ENCODE peak calls at places on chromosomes 3 and 15, in four cellular contexts. G is fibroblast of lung, A is neural progenitor cell, S is endothelial cell of umbilical vein. T is an unnamed sample.

GRCh38 chr15:44882499-44882968 is 74.0 kb upstream of the TERB2 start:
- DNase-seq in G (no peak), A (no peak), S (no peak), T (no peak)

GRCh38 chr3:174424656-174425055 is 434.5 kb upstream of the NAALADL2 start:
- DNase-seq in G (no peak), A (no peak), S (no peak), T (no peak)

GRCh38 chr3:115285001-115285400 is 137.9 kb upstream of the ZBTB20 start:
- DNase-seq in G (no peak), A (no peak), S (no peak), T (no peak)

GRCh38 chr3:156551261-156551660 is 3.7 kb downstream of the SSR3 start:
- DNase-seq in G (no peak), A (no peak), S (no peak), T (peak)

GRCh38 chr15:65032823-65033537 is 3.5 kb upstream of the MTFMT start:
- DNase-seq in G (peak), A (peak), S (peak), T (peak)

GRCh38 chr3:43194490-43195115 is 88.7 kb upstream of the POMGNT2 start:
- DNase-seq in G (no peak), A (no peak), S (no peak), T (no peak)

GRCh38 chr3:12954891-12955650 is 113.7 kb upstream of the RPL32 start:
- DNase-seq in G (peak), A (no peak), S (peak), T (no peak)

GRCh38 chr3:76615739-76616138 is 424.2 kb upstream of the ROBO2 start:
- DNase-seq in G (peak), A (no peak), S (no peak), T (no peak)

GRCh38 chr3:12286927-12287726 is 1.7 kb upstream of the PPARG start:
- DNase-seq in G (peak), A (peak), S (no peak), T (no peak)

GRCh38 chr3:42661593-42662022 is 8.1 kb downstream of the ZBTB47 start:
- DNase-seq in G (no peak), A (no peak), S (no peak), T (no peak)

GRCh38 chr15:31308185-31308639 is 18.4 kb upstream of the KLF13 start:
- DNase-seq in G (no peak), A (no peak), S (no peak), T (no peak)

GRCh38 chr3:126928921-126929485 is 53.9 kb upstream of the PLXNA1 start:
- DNase-seq in G (no peak), A (no peak), S (no peak), T (no peak)

GRCh38 chr3:71600646-71601288 is 17.2 kb upstream of the FOXP1 start:
- DNase-seq in G (no peak), A (no peak), S (no peak), T (no peak)

GRCh38 chr3:90035643-90036042 is 928.2 kb downstream of the EPHA3 start:
- DNase-seq in G (no peak), A (no peak), S (no peak), T (no peak)

GRCh38 chr15:73190189-73190601 is 137.9 kb downstream of the NEO1 start:
- DNase-seq in G (peak), A (no peak), S (no peak), T (peak)

GRCh38 chr3:56321383-56321782 is 146.9 kb downstream of the ERC2 start:
- DNase-seq in G (no peak), A (no peak), S (no peak), T (no peak)

GRCh38 chr3:23888617-23889228 is 28.1 kb downstream of the NKIRAS1 start:
- DNase-seq in G (peak), A (no peak), S (peak), T (no peak)

GRCh38 chr3:140552898-140553297 is 125.0 kb upstream of the TRIM42 start:
- DNase-seq in G (no peak), A (no peak), S (no peak), T (peak)

GRCh38 chr15:26731965-26732364 is 40.9 kb downstream of the GABRB3 start:
- DNase-seq in G (no peak), A (no peak), S (no peak), T (no peak)

GRCh38 chr15:86006546-86006945 is 73.1 kb upstream of the AGBL1 start:
- DNase-seq in G (no peak), A (no peak), S (no peak), T (no peak)

GRCh38 chr15:92409521-92409920 is 15.8 kb downstream of the ST8SIA2 start:
- DNase-seq in G (no peak), A (no peak), S (no peak), T (no peak)

GRCh38 chr15:74202461-74203401 is at the start of gene STRA6:
- DNase-seq in G (no peak), A (peak), S (no peak), T (peak)

GRCh38 chr15:77865106-77865630 is 212.3 kb downstream of the TBC1D2B start:
- DNase-seq in G (no peak), A (no peak), S (no peak), T (no peak)

GRCh38 chr15:85029221-85029620 is 47.6 kb downstream of the PDE8A start:
- DNase-seq in G (no peak), A (no peak), S (no peak), T (no peak)

GRCh38 chr15:40420071-40420713 is 14.6 kb downstream of the IVD start:
- DNase-seq in G (no peak), A (no peak), S (no peak), T (no peak)

GRCh38 chr3:149909923-149910322 is 60.8 kb downstream of the PFN2 start:
- DNase-seq in G (no peak), A (no peak), S (no peak), T (no peak)

GRCh38 chr15:41930221-41930866 is 36.5 kb upstream of the SPTBN5 start:
- DNase-seq in G (peak), A (no peak), S (peak), T (peak)

GRCh38 chr3:113219605-113220300 is 8.4 kb downstream of the BOC start:
- DNase-seq in G (no peak), A (no peak), S (no peak), T (no peak)

GRCh38 chr15:41967506-41968206 is 4.7 kb downstream of the EHD4 start:
- DNase-seq in G (no peak), A (peak), S (peak), T (peak)

GRCh38 chr15:48592221-48592731 is 53.2 kb downstream of the FBN1 start:
- DNase-seq in G (peak), A (no peak), S (peak), T (peak)

GRCh38 chr3:150397220-150397619 is 10.9 kb upstream of the TSC22D2 start:
- DNase-seq in G (no peak), A (no peak), S (no peak), T (no peak)

GRCh38 chr3:58074997-58075396 is 66.8 kb downstream of the FLNB start:
- DNase-seq in G (no peak), A (no peak), S (no peak), T (no peak)

GRCh38 chr3:152309535-152310317 is 41.0 kb downstream of the MBNL1 start:
- DNase-seq in G (peak), A (no peak), S (no peak), T (peak)
- H3K27ac ChIP-seq in G (no peak), A (no peak), S (no peak), T (peak)

GRCh38 chr3:159854500-159855124 is 134.0 kb upstream of the IL12A start:
- DNase-seq in G (peak), A (no peak), S (peak), T (peak)

GRCh38 chr3:159852821-159853505 is 135.7 kb upstream of the IL12A start:
- DNase-seq in G (peak), A (peak), S (peak), T (peak)

GRCh38 chr3:159850481-159850880 is 138.2 kb upstream of the IL12A start:
- DNase-seq in G (no peak), A (no peak), S (no peak), T (no peak)

GRCh38 chr3:159853506-159853864 is 135.2 kb upstream of the IL12A start:
- DNase-seq in G (no peak), A (no peak), S (no peak), T (no peak)

DNA sequence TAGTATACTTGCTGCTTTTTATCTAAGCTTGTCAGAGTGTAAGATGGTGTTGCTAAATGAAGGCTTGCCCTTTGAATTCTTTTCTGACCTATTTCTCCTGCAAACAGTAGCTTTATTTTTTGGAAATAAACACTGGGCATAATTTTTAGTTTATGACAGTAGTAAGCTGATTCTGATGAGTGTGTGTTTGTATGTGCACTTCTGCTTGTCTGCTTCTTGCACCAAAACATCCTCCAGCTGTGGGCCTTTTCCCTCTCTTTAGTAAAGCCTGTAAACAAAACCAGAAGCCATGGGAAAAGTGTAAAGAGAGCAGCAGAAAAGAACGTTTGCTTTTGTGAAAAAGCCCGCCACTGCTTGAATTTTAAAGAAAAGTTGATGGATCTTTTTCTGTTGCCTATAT is 136.4 kb upstream of the IL12A start:
- DNase-seq in G (peak), A (no peak), S (peak), T (no peak)
- H3K4me3 ChIP-seq in G (no peak), A (peak), S (peak), T (peak)

DNA sequence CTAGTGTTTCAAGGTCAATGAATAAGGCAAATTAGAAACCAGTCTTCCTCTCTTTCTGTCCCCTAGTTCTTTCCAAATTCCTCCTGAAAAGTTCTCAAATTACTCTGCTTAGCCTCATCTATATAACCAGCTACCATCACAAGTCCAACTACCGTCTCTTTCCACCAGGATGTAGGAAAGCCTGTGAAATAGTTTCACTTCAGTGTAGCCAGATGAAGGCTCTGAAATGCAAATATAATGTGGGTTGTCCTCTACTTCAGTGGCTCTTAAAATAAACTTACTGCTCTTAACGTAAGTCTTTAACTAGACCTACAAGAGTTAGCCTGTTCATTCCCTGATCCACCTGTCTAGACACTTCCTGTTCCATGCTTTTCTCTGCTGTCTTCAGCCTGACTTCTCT is 827.7 kb downstream of the ROBO1 start:
- DNase-seq in G (no peak), A (no peak), S (no peak), T (no peak)
- H3K4me2 ChIP-seq in G (no peak), A (no peak), S (no peak), T (no peak)

GRCh38 chr15:63349621-63350020 is 32.0 kb downstream of the CA12 start:
- DNase-seq in G (no peak), A (no peak), S (no peak), T (no peak)
- H3K27ac ChIP-seq in G (no peak), A (no peak), S (no peak), T (no peak)

GRCh38 chr3:39146083-39146501 is 7.3 kb downstream of the CSRNP1 start:
- DNase-seq in G (no peak), A (no peak), S (no peak), T (no peak)

GRCh38 chr3:39147374-39147709 is 6.0 kb downstream of the CSRNP1 start:
- DNase-seq in G (no peak), A (no peak), S (no peak), T (no peak)

GRCh38 chr3:39148116-39149058 is 5.0 kb downstream of the CSRNP1 start:
- DNase-seq in G (peak), A (no peak), S (peak), T (peak)

GRCh38 chr3:39147711-39148115 is 5.7 kb downstream of the CSRNP1 start:
- DNase-seq in G (peak), A (no peak), S (peak), T (peak)

GRCh38 chr3:39146611-39147373 is 6.6 kb downstream of the CSRNP1 start:
- DNase-seq in G (peak), A (no peak), S (peak), T (peak)
- H3K4me3 ChIP-seq in G (no peak), A (no peak), S (no peak), T (peak)